ENCODE peak calls at places on chromosomes 6 and 20, in nine cellular contexts. H is heart left ventricle; W is aorta; F is right lobe of liver; E is ovary; O is mesendoderm; N is stomach; V is CD8-positive, alpha-beta T cell; J is ascending aorta. U is an unnamed sample.

GRCh38 chr20:50624351-50625016 is 66.9 kb downstream of the RIPOR3 start:
- DNase-seq in E (no peak), F (peak; percentile 92), N (peak; percentile 78), V (no peak), H (no peak), J (no peak), W (no peak), O (no peak), U (no peak)

GRCh38 chr6:72524011-72524645 is 97.7 kb upstream of the KCNQ5 start:
- DNase-seq in N (no peak), W (no peak), J (no peak), H (no peak), O (no peak), V (no peak), F (no peak), E (no peak), U (no peak)

GRCh38 chr6:26121141-26122004 is 34.1 kb downstream of the HFE start:
- DNase-seq in W (no peak), H (no peak), J (no peak), O (no peak), V (no peak), F (no peak), N (no peak), E (no peak), U (no peak)

GRCh38 chr6:14578994-14579393 is 461.4 kb downstream of the CD83 start:
- DNase-seq in F (no peak), N (no peak), J (no peak), H (no peak), V (no peak), W (no peak), E (no peak), O (no peak), U (no peak)

GRCh38 chr6:129630606-129631005 is 79.4 kb downstream of the ARHGAP18 start:
- DNase-seq in F (no peak), W (no peak), N (no peak), J (no peak), O (no peak), H (no peak), V (no peak), E (no peak), U (no peak)

GRCh38 chr20:10805764-10806163 is 132.0 kb upstream of the JAG1 start:
- DNase-seq in F (no peak), H (no peak), W (no peak), V (no peak), N (no peak), J (no peak), E (no peak), O (no peak), U (no peak)

GRCh38 chr6:5507056-5507722 is 245.9 kb downstream of the FARS2 start:
- DNase-seq in W (no peak), N (no peak), J (no peak), V (peak; percentile 43), E (no peak), F (no peak), H (no peak), O (no peak), U (no peak)

GRCh38 chr6:71444222-71444621 is 155.6 kb downstream of the OGFRL1 start:
- DNase-seq in V (no peak), W (no peak), H (no peak), F (no peak), E (no peak), J (no peak), O (no peak), N (no peak), U (no peak)

GRCh38 chr20:19130613-19130984 is 81.8 kb upstream of the SLC24A3 start:
- DNase-seq in O (no peak), F (no peak), J (no peak), H (no peak), E (no peak), N (no peak), V (no peak), W (no peak), U (no peak)

DNA sequence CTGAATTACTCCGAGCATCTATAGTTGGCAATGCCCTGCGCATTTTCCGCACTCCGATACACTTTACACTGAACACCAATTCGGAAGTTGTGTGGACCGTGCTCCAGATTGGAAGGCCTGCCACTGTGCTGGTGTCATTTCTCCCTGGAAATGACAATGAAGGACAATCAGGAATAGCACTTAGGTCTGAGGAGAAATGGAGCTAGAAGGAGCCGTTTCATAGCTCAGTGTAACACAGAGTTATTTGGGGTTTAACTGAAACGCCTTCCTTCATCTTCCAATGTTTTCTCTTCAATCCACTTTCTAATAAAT is 501 bp upstream of the PLA2G7 start:
- DNase-seq in F (no peak), E (no peak), H (no peak), O (no peak), N (no peak), J (no peak), W (no peak), V (no peak), U (no peak)
- H3K4me3 ChIP-seq in F (peak overlapping the region; percentile 54), E (peak overlapping the region; percentile 54), H (peak overlapping the region; percentile 63), O (no peak overlapping the region), N (peak overlapping the region; percentile 70), J (peak overlapping the region; percentile 69), W (no peak overlapping the region), V (no peak overlapping the region), U (no peak overlapping the region)

GRCh38 chr6:42228305-42228704 is 10.6 kb upstream of the MRPS10 start:
- DNase-seq in W (peak; percentile 66), F (no peak), N (no peak), E (no peak), O (no peak), H (no peak), V (no peak), J (no peak), U (no peak)
- H3K4me1 ChIP-seq in W (no peaks in the 10 kb centered on the region), F (no peaks in the 10 kb centered on the region), N (peaks cover 22% of the 10 kb centered on the region), E (peaks cover 7% of the 10 kb centered on the region), O (no peaks in the 10 kb centered on the region), H (no peaks in the 10 kb centered on the region), V (no peaks in the 10 kb centered on the region), J (no peaks in the 10 kb centered on the region), U (peaks cover 16% of the 10 kb centered on the region)

GRCh38 chr6:108564178-108564577 is 3.5 kb downstream of the FOXO3 start:
- DNase-seq in V (no peak), E (no peak), F (no peak), J (no peak), O (no peak), N (no peak), W (no peak), H (no peak), U (no peak)
- H3K4me3 ChIP-seq in V (no peak overlapping the region), E (peak overlapping the region; percentile 81), F (no peak overlapping the region), J (peak overlapping the region; percentile 87), O (no peak overlapping the region), N (peak overlapping the region; percentile 89), W (peak overlapping the region; percentile 13), H (peak overlapping the region; percentile 97), U (no peak overlapping the region)

GRCh38 chr6:136289327-136289578 is 393 bp downstream of the BCLAF1 start:
- DNase-seq in O (peak; percentile 95), F (peak; percentile 92), V (peak; percentile 94), J (peak; percentile 66), N (peak; percentile 93), H (peak; percentile 93), W (peak; percentile 96), E (peak; percentile 91), U (peak; percentile 95)

GRCh38 chr6:136280032-136280609 is 9.5 kb downstream of the BCLAF1 start:
- DNase-seq in N (no peak), F (no peak), E (no peak), W (no peak), O (no peak), V (no peak), J (no peak), H (no peak), U (no peak)

GRCh38 chr6:136288566-136289326 is 900 bp downstream of the BCLAF1 start:
- DNase-seq in E (peak; percentile 57), H (peak; percentile 77), J (peak; percentile 84), F (peak; percentile 83), N (peak; percentile 76), V (peak; percentile 96), O (peak; percentile 94), W (peak; percentile 95), U (peak; percentile 89)

GRCh38 chr6:136282906-136283305 is 6.7 kb downstream of the BCLAF1 start:
- DNase-seq in N (no peak), W (no peak), F (no peak), V (no peak), H (no peak), J (no peak), O (peak; percentile 28), E (no peak), U (no peak)

DNA sequence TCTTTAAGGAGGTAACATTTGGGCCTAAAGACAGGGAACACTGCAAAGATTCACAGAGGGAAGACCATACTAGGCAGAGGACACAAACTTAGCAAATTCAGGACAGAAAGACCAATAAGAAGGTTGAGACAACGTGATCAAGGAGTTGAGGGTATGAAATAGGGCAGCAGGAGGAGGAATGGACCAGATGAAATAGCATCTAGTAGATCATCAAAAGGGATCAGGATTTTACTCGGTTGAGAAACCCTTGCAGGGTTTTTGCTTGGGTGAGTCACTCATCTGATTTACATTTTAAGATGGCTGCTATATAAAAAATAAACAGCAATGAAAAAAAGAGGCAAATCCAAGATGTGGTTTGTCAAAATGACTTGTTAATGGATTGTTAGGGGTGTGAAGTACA is 4.7 kb downstream of the BCLAF1 start:
- DNase-seq in J (no peak), E (no peak), O (peak; percentile 51), V (no peak), H (no peak), W (no peak), N (no peak), F (no peak), U (no peak)
- H3K4me1 ChIP-seq in J (peaks cover 20% of the 10 kb centered on the region), E (peaks cover 15% of the 10 kb centered on the region), O (no peaks in the 10 kb centered on the region), V (peaks cover 78% of the 10 kb centered on the region), H (peaks cover 81% of the 10 kb centered on the region), W (peaks cover 7% of the 10 kb centered on the region), N (peaks cover 85% of the 10 kb centered on the region), F (no peaks in the 10 kb centered on the region), U (peaks cover 78% of the 10 kb centered on the region)